ENCODE peak calls at places on chromosome 1, in eight cellular contexts. X, P, M, C, L, G, D and A are unnamed samples.
A peak's percentile ranks its signal among the peaks of the same experiment; 100 is the strongest.

GRCh38 chr1:4172659-4173599 is 272.9 kb upstream of the C1orf174 start:
- DNase-seq in X (no peak), P (no peak), M (no peak), C (peak; percentile 80), L (no peak), G (no peak), D (no peak), A (no peak)

GRCh38 chr1:230728710-230729392 is 14.9 kb upstream of the AGT start:
- DNase-seq in X (no peak), P (no peak), M (no peak), C (no peak), L (no peak), G (peak; percentile 59), D (no peak), A (no peak)

GRCh38 chr1:21884456-21885235 is 52.5 kb downstream of the HSPG2 start:
- DNase-seq in X (no peak), P (no peak), M (no peak), C (no peak), L (no peak), G (no peak), D (no peak), A (no peak)

GRCh38 chr1:219973221-219973620 is 44.9 kb upstream of the SLC30A10 start:
- DNase-seq in X (no peak), P (no peak), M (no peak), C (no peak), L (no peak), G (no peak), D (no peak), A (no peak)

GRCh38 chr1:117678246-117678977 is 72.6 kb downstream of the TENT5C start:
- DNase-seq in X (no peak), P (no peak), M (no peak), C (no peak), L (no peak), G (no peak), D (no peak), A (no peak)

GRCh38 chr1:215833936-215834729 is 267.0 kb downstream of the KCTD3 start:
- DNase-seq in X (no peak), P (peak; percentile 63), M (peak; percentile 60), C (no peak), L (no peak), G (no peak), D (no peak), A (no peak)

GRCh38 chr1:106678661-106679060 is 377.8 kb upstream of the PRMT6 start:
- DNase-seq in X (no peak), P (peak; percentile 9), M (no peak), C (no peak), L (no peak), G (no peak), D (no peak), A (no peak)

GRCh38 chr1:200258447-200259375 is 151.1 kb downstream of the ZNF281 start:
- DNase-seq in X (no peak), P (peak; percentile 24), M (peak; percentile 26), C (no peak), L (no peak), G (no peak), D (no peak), A (no peak)

GRCh38 chr1:53368314-53369033 is 40.6 kb upstream of the LRP8 start:
- DNase-seq in X (no peak), P (no peak), M (no peak), C (peak; percentile 76), L (no peak), G (no peak), D (no peak), A (no peak)

GRCh38 chr1:32170991-32171390 is 8.5 kb upstream of the TXLNA start:
- DNase-seq in X (no peak), P (no peak), M (no peak), C (no peak), L (no peak), G (no peak), D (no peak), A (no peak)

GRCh38 chr1:171279678-171280077 is 31.4 kb downstream of the FMO1 start:
- DNase-seq in X (no peak), P (no peak), M (no peak), C (no peak), L (no peak), G (no peak), D (no peak), A (no peak)

GRCh38 chr1:3722846-3723245 is 29.4 kb upstream of the CCDC27 start:
- DNase-seq in X (no peak), P (no peak), M (no peak), C (no peak), L (no peak), G (no peak), D (no peak), A (no peak)

GRCh38 chr1:29256979-29257804 is 20.9 kb downstream of the PTPRU start:
- DNase-seq in X (no peak), P (peak; percentile 44), M (no peak), C (no peak), L (no peak), G (no peak), D (no peak), A (no peak)

GRCh38 chr1:79792212-79792575 is 785.7 kb upstream of the ADGRL4 start:
- DNase-seq in X (no peak), P (peak; percentile 55), M (peak; percentile 97), C (no peak), L (no peak), G (no peak), D (no peak), A (no peak)

GRCh38 chr1:234486858-234487830 is 8.2 kb upstream of the TARBP1 start:
- DNase-seq in X (no peak), P (peak; percentile 69), M (peak; percentile 88), C (no peak), L (no peak), G (peak; percentile 19), D (no peak), A (no peak)

GRCh38 chr1:12630946-12631540 is 12.8 kb upstream of the AADACL4 start:
- DNase-seq in X (no peak), P (no peak), M (no peak), C (no peak), L (no peak), G (no peak), D (no peak), A (no peak)

GRCh38 chr1:12095822-12096263 is 32.7 kb downstream of the TNFRSF8 start:
- DNase-seq in X (no peak), P (peak; percentile 58), M (peak; percentile 83), C (no peak), L (no peak), G (no peak), D (no peak), A (no peak)